ENCODE peak calls at places on chromosomes 11 and 22, in five cellular contexts. L, C, K, X and N are unnamed samples. For H3K4me1, the result is how much of the 10 kb centered on the place peaks cover.

GRCh38 chr22:24400726-24401596 is 26.4 kb upstream of the ADORA2A start:
- ATAC-seq in L (no peak), C (peak), K (no peak), X (no peak), N (no peak)

GRCh38 chr11:72189448-72190250 is 2.3 kb upstream of the FOLR1 start:
- ATAC-seq in L (peak), C (no peak), K (peak), X (no peak), N (no peak)

GRCh38 chr22:24323695-24324094 is 53.1 kb downstream of the SPECC1L start:
- ATAC-seq in L (no peak), C (no peak), K (no peak), X (no peak), N (no peak)

GRCh38 chr11:114308689-114309089 is 12.5 kb downstream of the NNMT start:
- ATAC-seq in L (peak), C (no peak), K (peak), X (peak), N (peak)

GRCh38 chr22:38653741-38654140 is 2.5 kb downstream of the FAM227A start:
- ATAC-seq in L (no peak), C (no peak), K (no peak), X (no peak), N (no peak)

GRCh38 chr22:45934168-45934564 is 42.8 kb downstream of the WNT7B start:
- ATAC-seq in L (peak), C (no peak), K (no peak), X (no peak), N (no peak)

GRCh38 chr11:110435780-110436717 is 6.3 kb downstream of the FDX1 start:
- ATAC-seq in L (no peak), C (peak), K (no peak), X (peak), N (no peak)

GRCh38 chr11:119863811-119864601 is 135.0 kb upstream of the NECTIN1 start:
- ATAC-seq in L (no peak), C (no peak), K (peak), X (peak), N (no peak)

GRCh38 chr11:134604886-134605285 is 192.8 kb upstream of the B3GAT1 start:
- ATAC-seq in L (no peak), C (no peak), K (no peak), X (no peak), N (no peak)

GRCh38 chr11:130531061-130531460 is 82.6 kb downstream of the ADAMTS15 start:
- ATAC-seq in L (no peak), C (no peak), K (no peak), X (peak), N (no peak)

GRCh38 chr22:26766510-26767350 is 109.3 kb downstream of the MIAT start:
- ATAC-seq in L (no peak), C (no peak), K (no peak), X (no peak), N (no peak)

GRCh38 chr11:128512478-128513127 is 74.8 kb downstream of the ETS1 start:
- ATAC-seq in L (no peak), C (no peak), K (no peak), X (no peak), N (no peak)

GRCh38 chr11:10158461-10158860 is 135.6 kb downstream of the SBF2 start:
- ATAC-seq in L (no peak), C (no peak), K (no peak), X (no peak), N (no peak)

GRCh38 chr22:45262931-45263789 is 21.6 kb upstream of the UPK3A start:
- ATAC-seq in L (peak), C (peak), K (peak), X (peak), N (peak)

GRCh38 chr11:132300283-132300682 is 929.9 kb downstream of the NTM start:
- ATAC-seq in L (no peak), C (peak), K (peak), X (no peak), N (no peak)

GRCh38 chr22:44505796-44506354 is 7.8 kb upstream of the RTL6 start:
- ATAC-seq in L (no peak), C (no peak), K (no peak), X (no peak), N (no peak)

GRCh38 chr22:21754523-21755128 is 19.0 kb upstream of the YPEL1 start:
- ATAC-seq in L (peak), C (peak), K (peak), X (peak), N (peak)

GRCh38 chr11:59756845-59757244 is 1.7 kb downstream of the STX3 start:
- ATAC-seq in L (no peak), C (peak), K (no peak), X (peak), N (no peak)

GRCh38 chr11:125593113-125593761 is 585 bp downstream of the STT3A start:
- ATAC-seq in L (peak), C (peak), K (peak), X (peak), N (no peak)

GRCh38 chr11:115939104-115939503 is 434.9 kb upstream of the CADM1 start:
- ATAC-seq in L (no peak), C (peak), K (no peak), X (no peak), N (peak)

GRCh38 chr11:32829157-32829679 is 509 bp upstream of the PRRG4 start:
- ATAC-seq in L (no peak), C (peak), K (no peak), X (no peak), N (no peak)

GRCh38 chr11:78809931-78810481 is 235.3 kb upstream of the NARS2 start:
- ATAC-seq in L (no peak), C (no peak), K (no peak), X (no peak), N (no peak)

GRCh38 chr11:110356769-110357671 is 60.6 kb upstream of the RDX start:
- ATAC-seq in L (no peak), C (peak), K (peak), X (no peak), N (no peak)

GRCh38 chr11:4044971-4045646 is 49.5 kb upstream of the RRM1 start:
- ATAC-seq in L (no peak), C (no peak), K (peak), X (no peak), N (no peak)

GRCh38 chr11:110972640-110973039 is 260.4 kb upstream of the ARHGAP20 start:
- ATAC-seq in L (no peak), C (no peak), K (no peak), X (no peak), N (peak)

GRCh38 chr22:29040385-29041275 is 21.0 kb downstream of the C22orf31 start:
- ATAC-seq in L (peak), C (peak), K (peak), X (peak), N (peak)

GRCh38 chr11:15212876-15213275 is 98.2 kb downstream of the INSC start:
- ATAC-seq in L (no peak), C (no peak), K (no peak), X (no peak), N (no peak)

GRCh38 chr22:44667829-44668189 is 34.2 kb upstream of the PRR5 start:
- ATAC-seq in L (no peak), C (peak), K (peak), X (no peak), N (no peak)

GRCh38 chr11:35042906-35043305 is 96.1 kb upstream of the CD44 start:
- ATAC-seq in L (no peak), C (no peak), K (no peak), X (no peak), N (no peak)

GRCh38 chr11:130831506-130832385 is 84.5 kb downstream of the SNX19 start:
- ATAC-seq in L (no peak), C (peak), K (no peak), X (no peak), N (no peak)

GRCh38 chr11:79013509-79013908 is 427.3 kb downstream of the TENM4 start:
- ATAC-seq in L (no peak), C (no peak), K (no peak), X (no peak), N (no peak)

GRCh38 chr22:43377486-43377995 is 34.3 kb upstream of the MPPED1 start:
- ATAC-seq in L (no peak), C (no peak), K (no peak), X (no peak), N (peak)

GRCh38 chr11:126969865-126970479 is 30.6 kb downstream of the KIRREL3 start:
- ATAC-seq in L (no peak), C (peak), K (peak), X (peak), N (no peak)

GRCh38 chr11:27028653-27029052 is 12.0 kb upstream of the BBOX1 start:
- ATAC-seq in L (no peak), C (no peak), K (no peak), X (no peak), N (no peak)

GRCh38 chr11:104352036-104352435 is 188.1 kb upstream of the PDGFD start:
- ATAC-seq in L (no peak), C (no peak), K (no peak), X (no peak), N (no peak)

GRCh38 chr11:86469491-86470388 is 95.1 kb downstream of the CCDC81 start:
- ATAC-seq in L (no peak), C (no peak), K (peak), X (peak), N (peak)

GRCh38 chr11:82843057-82843795 is 57.0 kb downstream of the PRCP start:
- ATAC-seq in L (no peak), C (no peak), K (no peak), X (no peak), N (no peak)

GRCh38 chr22:17476838-17477237 is 86.5 kb upstream of the SLC25A18 start:
- ATAC-seq in L (no peak), C (no peak), K (no peak), X (peak), N (peak)

GRCh38 chr22:17481424-17481823 is 81.9 kb upstream of the SLC25A18 start:
- ATAC-seq in L (no peak), C (peak), K (no peak), X (no peak), N (no peak)

GRCh38 chr22:17475318-17476212 is 87.7 kb upstream of the SLC25A18 start:
- ATAC-seq in L (no peak), C (no peak), K (no peak), X (no peak), N (no peak)

GRCh38 chr22:17479129-17479528 is 84.2 kb upstream of the SLC25A18 start:
- ATAC-seq in L (no peak), C (no peak), K (no peak), X (no peak), N (no peak)

GRCh38 chr22:17477401-17477833 is 85.9 kb upstream of the SLC25A18 start:
- ATAC-seq in L (peak), C (no peak), K (no peak), X (peak), N (peak)
- TF ChIP-seq EP300 in L (no peak), C (no peak), K (no peak), X (no peak), N (no peak)

DNA sequence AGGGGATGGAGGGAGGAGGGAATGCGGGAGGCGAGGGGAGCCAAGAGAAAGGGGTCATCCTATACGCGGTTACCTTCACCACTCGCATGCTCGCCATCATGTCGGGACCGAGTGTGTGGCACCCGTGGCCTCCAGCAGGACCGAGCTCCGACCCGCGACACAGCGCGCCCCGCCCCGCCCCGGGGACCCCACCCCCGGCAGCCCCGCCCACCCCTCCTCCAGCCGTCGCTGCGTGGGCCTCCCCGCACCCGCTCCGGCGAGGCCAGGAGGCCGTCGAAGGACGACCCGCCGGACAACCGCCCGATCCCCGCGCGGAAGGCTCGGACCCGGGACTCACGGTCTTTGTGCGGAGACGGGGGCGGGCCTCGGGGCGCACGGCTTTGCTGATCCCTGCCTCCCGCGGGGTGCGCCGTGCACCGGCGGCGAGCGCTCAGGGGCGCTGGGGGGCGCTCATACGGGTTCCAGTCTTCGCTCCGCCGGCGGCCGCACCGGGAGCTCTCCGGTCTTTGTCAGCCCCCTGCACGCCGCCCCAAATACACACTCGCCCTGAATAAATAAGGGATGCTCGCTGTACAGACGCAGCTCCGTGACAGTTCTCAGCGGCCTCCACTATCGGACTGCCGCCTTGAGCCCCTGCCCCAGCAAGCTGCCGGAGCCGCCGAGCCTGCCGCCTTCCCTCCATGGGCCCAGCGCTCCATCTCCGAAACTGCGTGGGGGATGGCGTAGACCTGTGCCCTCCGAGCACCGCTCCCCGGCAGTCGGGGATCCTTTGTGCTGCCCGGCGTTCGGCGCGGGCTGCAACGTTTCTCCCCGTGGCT is at the start of gene UBE2L6:
- ATAC-seq in L (peak), C (peak), K (peak), X (peak), N (peak)
- TF ChIP-seq POLR2AphosphoS5 in L (no peak), C (peak), K (no peak), X (no peak), N (peak)

GRCh38 chr11:8369592-8370205 is 106.0 kb upstream of the LMO1 start:
- ATAC-seq in L (no peak), C (no peak), K (no peak), X (no peak), N (no peak)
- H3K4me1 ChIP-seq in L (under half), C (under half), K (under half), X (under half), N (under half)

DNA sequence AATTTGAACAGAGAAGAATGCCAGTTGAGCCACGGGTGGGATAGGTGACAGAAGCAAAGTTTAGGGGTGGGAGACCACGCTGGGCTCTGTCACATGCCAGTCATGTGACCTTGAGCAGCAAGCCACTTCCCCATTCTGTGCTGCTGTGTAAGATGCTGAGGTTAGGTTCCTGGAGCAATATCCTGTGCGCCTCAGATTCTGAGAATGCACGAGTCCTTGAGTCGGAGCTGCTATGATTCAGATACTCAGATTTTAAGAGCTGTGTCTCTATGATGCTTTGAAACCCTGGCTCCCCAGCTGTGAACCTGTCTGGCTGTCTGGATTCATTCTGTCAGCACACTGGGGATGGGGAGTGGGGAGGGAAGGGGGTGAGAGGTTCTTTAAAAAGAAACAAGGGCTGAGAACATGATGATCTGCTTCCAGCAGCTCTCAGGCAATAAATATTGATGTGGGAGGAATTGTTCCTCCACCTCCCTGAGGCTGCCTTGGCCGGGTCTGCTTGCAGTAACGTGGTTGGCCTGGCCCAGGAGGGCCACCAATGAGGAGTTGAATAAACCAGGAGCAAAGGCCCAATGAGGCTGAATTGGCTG is 24.0 kb downstream of the SLCO2B1 start:
- ATAC-seq in L (peak), C (no peak), K (no peak), X (no peak), N (peak)
- TF ChIP-seq EP300 in L (no peak), C (no peak), K (no peak), X (no peak), N (no peak)

DNA sequence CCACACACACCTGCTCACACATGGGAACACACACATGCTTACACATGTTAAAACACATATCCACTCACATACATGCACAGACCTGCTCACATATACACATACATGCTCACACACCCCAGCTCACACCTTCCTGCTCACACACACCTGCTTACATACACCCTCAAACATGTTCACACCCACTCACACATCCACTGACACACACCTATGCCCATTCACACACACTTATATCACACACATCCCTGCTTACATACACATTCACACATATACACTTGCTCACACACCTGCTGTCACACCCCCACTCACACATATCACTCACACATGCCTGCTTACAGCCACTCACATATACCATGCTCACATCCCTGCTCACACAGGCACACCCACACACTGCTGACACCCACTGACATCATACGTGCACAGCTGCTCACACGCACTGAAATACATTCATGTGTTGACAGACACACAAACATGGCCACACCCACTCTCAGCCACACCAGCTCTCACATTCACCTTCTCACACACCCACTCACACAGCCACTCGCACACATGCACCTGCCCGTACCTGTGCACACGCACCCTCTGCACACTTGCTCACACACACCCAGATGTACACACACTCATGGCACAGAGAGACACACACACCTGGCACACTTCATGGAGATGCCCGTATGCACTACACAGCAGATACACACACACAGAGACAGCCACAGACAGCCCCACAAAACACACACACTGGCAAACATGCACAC is 5.7 kb upstream of the MYBPC3 start:
- ATAC-seq in L (no peak), C (no peak), K (no peak), X (no peak), N (no peak)
- TF ChIP-seq POLR2AphosphoS5 in L (no peak), C (no peak), K (no peak), X (no peak), N (no peak)

DNA sequence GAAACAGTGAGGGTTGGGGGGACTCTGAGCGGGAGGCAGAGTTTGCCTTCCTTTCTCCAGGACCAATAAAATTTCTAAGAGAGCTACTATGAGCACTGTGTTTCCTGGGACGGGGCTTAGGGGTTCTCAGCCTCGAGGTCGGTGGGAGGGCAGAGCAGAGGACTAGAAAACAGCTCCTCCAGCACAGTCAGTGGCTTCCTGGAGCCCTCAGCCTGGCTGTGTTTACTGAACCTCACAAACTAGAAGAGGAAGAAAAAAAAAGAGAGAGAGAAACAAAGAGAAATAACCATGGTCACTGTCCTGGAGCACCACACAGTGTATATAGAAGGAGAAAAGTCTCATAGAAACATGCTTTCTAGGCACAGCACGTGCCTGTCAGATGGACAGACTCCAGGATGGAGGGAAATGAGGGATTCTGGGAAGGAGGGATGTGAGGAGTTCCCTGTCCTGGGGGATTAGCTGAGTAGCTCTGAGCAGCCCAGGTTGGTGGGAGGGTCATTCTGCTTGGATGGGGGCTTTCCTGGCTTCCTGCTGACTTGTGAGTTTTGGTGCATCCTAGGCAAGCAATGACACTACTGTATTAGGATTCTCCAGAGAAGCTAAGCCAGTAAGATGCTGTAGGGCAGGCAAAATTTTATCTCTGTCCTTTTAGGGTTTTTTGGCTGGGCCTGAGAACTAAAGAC is 3.1 kb downstream of the GSTP1 start:
- ATAC-seq in L (no peak), C (no peak), K (no peak), X (no peak), N (no peak)
- H3K4me1 ChIP-seq in L (under half), C (half or more), K (under half), X (under half), N (under half)

DNA sequence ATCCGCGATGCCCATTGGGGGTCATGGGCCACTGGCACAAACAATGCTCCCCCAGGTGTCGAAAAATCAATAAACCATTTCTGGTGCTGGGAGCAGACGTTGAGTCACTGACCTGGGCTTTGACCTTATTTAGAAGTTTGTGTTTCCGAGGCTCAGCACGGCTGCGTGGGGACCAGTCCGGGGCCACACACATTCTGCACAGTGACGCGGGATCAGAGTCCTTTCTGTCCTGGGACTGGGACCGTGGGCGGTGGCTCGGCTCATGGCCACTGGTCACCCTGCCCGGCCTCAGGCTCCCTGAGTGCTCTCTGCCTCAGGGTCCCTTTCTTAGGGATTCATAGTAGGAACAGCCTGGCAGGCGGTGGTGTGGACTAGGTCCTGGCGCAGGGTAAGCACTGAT is 1266.0 kb downstream of the BRD1 start:
- ATAC-seq in L (no peak), C (no peak), K (peak), X (no peak), N (no peak)
- TF ChIP-seq EP300 in L (no peak), C (no peak), K (no peak), X (no peak), N (no peak)

GRCh38 chr11:117997436-117998200 is 11.4 kb downstream of the IL10RA start:
- ATAC-seq in L (no peak), C (peak), K (no peak), X (no peak), N (no peak)
- TF ChIP-seq POLR2AphosphoS5 in L (no peak), C (no peak), K (no peak), X (no peak), N (no peak)